ENCODE peak calls at places on chromosomes 1 and 21, in nine cellular contexts. L, F, W, N, B, H, I, E and G are unnamed samples.

GRCh38 chr1:107695341-107695740 is 269.6 kb downstream of the VAV3 start:
- DNase-seq in L (no peak), F (no peak), W (no peak), N (no peak), B (no peak), H (no peak), I (no peak), E (no peak), G (no peak)

GRCh38 chr1:243246916-243247315 is 8.2 kb downstream of the CEP170 start:
- DNase-seq in L (peak), F (no peak), W (peak), N (no peak), B (no peak), H (no peak), I (no peak), E (no peak), G (no peak)

GRCh38 chr1:234734412-234734835 is 124.4 kb upstream of the IRF2BP2 start:
- DNase-seq in L (no peak), F (no peak), W (no peak), N (no peak), B (no peak), H (no peak), I (no peak), E (no peak), G (no peak)

GRCh38 chr1:50308883-50309282 is 114.4 kb downstream of the DMRTA2 start:
- DNase-seq in L (peak), F (no peak), W (peak), N (no peak), B (no peak), H (no peak), I (no peak), E (peak), G (peak)

GRCh38 chr1:205061665-205062069 is 18.7 kb downstream of the CNTN2 start:
- DNase-seq in L (peak), F (peak), W (peak), N (peak), B (peak), H (peak), I (peak), E (peak), G (peak)

GRCh38 chr21:32538147-32538792 is 47.1 kb downstream of the TCP10L start:
- DNase-seq in L (no peak), F (no peak), W (no peak), N (no peak), B (no peak), H (no peak), I (no peak), E (no peak), G (peak)

GRCh38 chr1:204228896-204229295 is 15.1 kb upstream of the GOLT1A start:
- DNase-seq in L (no peak), F (no peak), W (no peak), N (no peak), B (no peak), H (no peak), I (no peak), E (no peak), G (no peak)

GRCh38 chr1:241391926-241392710 is 35.1 kb upstream of the RGS7 start:
- DNase-seq in L (peak), F (no peak), W (no peak), N (no peak), B (no peak), H (no peak), I (no peak), E (no peak), G (no peak)

GRCh38 chr21:45794040-45794439 is 150.5 kb downstream of the PCBP3 start:
- DNase-seq in L (no peak), F (no peak), W (no peak), N (no peak), B (no peak), H (no peak), I (no peak), E (no peak), G (no peak)

GRCh38 chr1:58460469-58460868 is 86.1 kb downstream of the OMA1 start:
- DNase-seq in L (peak), F (no peak), W (no peak), N (no peak), B (no peak), H (no peak), I (no peak), E (no peak), G (no peak)

GRCh38 chr1:236794585-236795034 is 482 bp upstream of the MTR start:
- DNase-seq in L (no peak), F (no peak), W (no peak), N (no peak), B (no peak), H (no peak), I (no peak), E (no peak), G (no peak)

GRCh38 chr1:31483012-31483946 is 70.3 kb downstream of the SERINC2 start:
- DNase-seq in L (peak), F (no peak), W (peak), N (no peak), B (peak), H (peak), I (no peak), E (no peak), G (no peak)

GRCh38 chr1:43565600-43566360 is 35.1 kb downstream of the PTPRF start:
- DNase-seq in L (peak), F (peak), W (peak), N (no peak), B (no peak), H (peak), I (peak), E (peak), G (peak)

GRCh38 chr1:89904219-89904980 is 83.6 kb downstream of the LRRC8D start:
- DNase-seq in L (no peak), F (no peak), W (no peak), N (no peak), B (no peak), H (no peak), I (no peak), E (no peak), G (no peak)

GRCh38 chr21:35658242-35658641 is 402.1 kb downstream of the SETD4 start:
- DNase-seq in L (peak), F (no peak), W (peak), N (no peak), B (no peak), H (no peak), I (no peak), E (no peak), G (no peak)

GRCh38 chr1:154474802-154475201 is 27.2 kb upstream of the TDRD10 start:
- DNase-seq in L (peak), F (peak), W (peak), N (no peak), B (no peak), H (no peak), I (peak), E (no peak), G (no peak)

GRCh38 chr1:86470859-86471258 is 2.1 kb downstream of the CLCA1 start:
- DNase-seq in L (no peak), F (no peak), W (peak), N (no peak), B (no peak), H (no peak), I (no peak), E (no peak), G (no peak)

GRCh38 chr21:25244735-25245134 is 362.5 kb downstream of the MRPL39 start:
- DNase-seq in L (no peak), F (no peak), W (no peak), N (no peak), B (no peak), H (no peak), I (no peak), E (no peak), G (no peak)

GRCh38 chr1:60893111-60893510 is 189.2 kb upstream of the NFIA start:
- DNase-seq in L (no peak), F (no peak), W (no peak), N (no peak), B (no peak), H (no peak), I (no peak), E (no peak), G (no peak)

GRCh38 chr1:164495915-164496314 is 63.1 kb upstream of the PBX1 start:
- DNase-seq in L (no peak), F (no peak), W (peak), N (no peak), B (no peak), H (no peak), I (no peak), E (no peak), G (no peak)

GRCh38 chr1:18178125-18178524 is 70.5 kb downstream of the IGSF21 start:
- DNase-seq in L (no peak), F (no peak), W (no peak), N (no peak), B (no peak), H (peak), I (no peak), E (no peak), G (no peak)

GRCh38 chr1:230169454-230170152 is 102.6 kb downstream of the GALNT2 start:
- DNase-seq in L (peak), F (no peak), W (peak), N (no peak), B (no peak), H (no peak), I (no peak), E (no peak), G (no peak)

GRCh38 chr1:197923013-197923412 is 5.8 kb downstream of the LHX9 start:
- DNase-seq in L (no peak), F (no peak), W (no peak), N (no peak), B (no peak), H (no peak), I (no peak), E (no peak), G (no peak)

GRCh38 chr1:215673943-215674342 is 106.8 kb downstream of the KCTD3 start:
- DNase-seq in L (no peak), F (no peak), W (no peak), N (no peak), B (no peak), H (no peak), I (no peak), E (no peak), G (no peak)

GRCh38 chr21:45115141-45115540 is 40.8 kb downstream of the ADARB1 start:
- DNase-seq in L (no peak), F (no peak), W (no peak), N (no peak), B (no peak), H (no peak), I (no peak), E (no peak), G (no peak)

GRCh38 chr1:230205719-230206198 is 138.7 kb downstream of the GALNT2 start:
- DNase-seq in L (peak), F (no peak), W (no peak), N (no peak), B (no peak), H (no peak), I (no peak), E (no peak), G (no peak)

GRCh38 chr1:87265786-87266185 is 62.9 kb upstream of the LMO4 start:
- DNase-seq in L (no peak), F (no peak), W (no peak), N (no peak), B (no peak), H (no peak), I (no peak), E (no peak), G (no peak)

GRCh38 chr1:157137051-157137772 is 983 bp downstream of the ETV3 start:
- DNase-seq in L (peak), F (no peak), W (no peak), N (no peak), B (no peak), H (no peak), I (no peak), E (no peak), G (no peak)